ENCODE peak calls at places on chromosomes 4 and X, in five cellular contexts. O is body of pancreas, R is uterus, J is stomach, N is esophagus muscularis mucosa. L is an unnamed sample.

GRCh38 chr4:127113852-127114362 is 518.9 kb upstream of the INTU start:
- DNase-seq in N (no peak), R (no peak), J (no peak), O (no peak), L (no peak)

GRCh38 chr4:129641179-129641578 is 545.2 kb downstream of the C4orf33 start:
- DNase-seq in N (no peak), R (no peak), J (peak), O (peak), L (peak)

GRCh38 chrX:51608766-51609165 is 9.9 kb downstream of the CENPVL3 start:
- DNase-seq in O (no peak), N (no peak), R (no peak), J (no peak), L (no peak)

GRCh38 chr4:75834772-75835154 is 67.5 kb downstream of the PPEF2 start:
- DNase-seq in J (no peak), R (no peak), O (no peak), N (no peak), L (no peak)

GRCh38 chr4:144355809-144356757 is 215.6 kb upstream of the GYPA start:
- DNase-seq in J (no peak), N (no peak), R (no peak), O (no peak), L (peak)

GRCh38 chr4:134089885-134090284 is 111.7 kb downstream of the PABPC4L start:
- DNase-seq in R (no peak), J (no peak), N (no peak), O (no peak), L (no peak)

GRCh38 chr4:30191902-30192301 is 528.3 kb upstream of the PCDH7 start:
- DNase-seq in J (no peak), R (no peak), O (no peak), N (no peak), L (no peak)

GRCh38 chrX:18654873-18655836 is 16.8 kb downstream of the RS1 start:
- DNase-seq in O (no peak), J (peak), N (no peak), R (no peak), L (no peak)

GRCh38 chr4:124873361-124874171 is 161.0 kb upstream of the ANKRD50 start:
- DNase-seq in N (no peak), O (no peak), J (no peak), R (no peak), L (no peak)

GRCh38 chrX:11209798-11210197 is 83.4 kb upstream of the AMELX start:
- DNase-seq in O (no peak), N (no peak), J (no peak), R (no peak), L (no peak)

GRCh38 chrX:38103857-38104812 is 97.8 kb downstream of the SYTL5 start:
- DNase-seq in J (no peak), O (no peak), N (no peak), R (no peak), L (no peak)

GRCh38 chrX:72382199-72382590 is 76.5 kb upstream of the CITED1 start:
- DNase-seq in R (no peak), O (peak), N (no peak), J (no peak), L (no peak)

GRCh38 chr4:52076731-52077130 is 25.6 kb downstream of the SPATA18 start:
- DNase-seq in N (no peak), J (no peak), O (no peak), R (no peak), L (peak)

GRCh38 chrX:154762529-154763296 is at the start of gene DKC1:
- DNase-seq in N (peak), R (peak), O (peak), J (peak), L (peak)
- TF ChIP-seq POLR2A in N (no peak), R (peak), O (peak), J (no peak), L (peak)

GRCh38 chr4:3834186-3834920 is 68.2 kb downstream of the ADRA2C start:
- DNase-seq in N (no peak), O (no peak), R (no peak), J (no peak), L (no peak)

GRCh38 chr4:3834921-3835521 is 68.8 kb downstream of the ADRA2C start:
- DNase-seq in R (no peak), O (no peak), N (no peak), J (no peak), L (no peak)

GRCh38 chr4:3835527-3836040 is 69.4 kb downstream of the ADRA2C start:
- DNase-seq in O (no peak), R (no peak), J (no peak), N (no peak), L (no peak)

GRCh38 chr4:3836802-3837601 is 70.8 kb downstream of the ADRA2C start:
- DNase-seq in J (no peak), R (no peak), N (no peak), O (no peak), L (no peak)

GRCh38 chr4:3836041-3836801 is 70.0 kb downstream of the ADRA2C start:
- DNase-seq in O (no peak), R (no peak), J (no peak), N (no peak), L (no peak)
- H3K4me3 ChIP-seq in O (no peak), R (no peak), J (no peak), N (no peak), L (no peak)

DNA sequence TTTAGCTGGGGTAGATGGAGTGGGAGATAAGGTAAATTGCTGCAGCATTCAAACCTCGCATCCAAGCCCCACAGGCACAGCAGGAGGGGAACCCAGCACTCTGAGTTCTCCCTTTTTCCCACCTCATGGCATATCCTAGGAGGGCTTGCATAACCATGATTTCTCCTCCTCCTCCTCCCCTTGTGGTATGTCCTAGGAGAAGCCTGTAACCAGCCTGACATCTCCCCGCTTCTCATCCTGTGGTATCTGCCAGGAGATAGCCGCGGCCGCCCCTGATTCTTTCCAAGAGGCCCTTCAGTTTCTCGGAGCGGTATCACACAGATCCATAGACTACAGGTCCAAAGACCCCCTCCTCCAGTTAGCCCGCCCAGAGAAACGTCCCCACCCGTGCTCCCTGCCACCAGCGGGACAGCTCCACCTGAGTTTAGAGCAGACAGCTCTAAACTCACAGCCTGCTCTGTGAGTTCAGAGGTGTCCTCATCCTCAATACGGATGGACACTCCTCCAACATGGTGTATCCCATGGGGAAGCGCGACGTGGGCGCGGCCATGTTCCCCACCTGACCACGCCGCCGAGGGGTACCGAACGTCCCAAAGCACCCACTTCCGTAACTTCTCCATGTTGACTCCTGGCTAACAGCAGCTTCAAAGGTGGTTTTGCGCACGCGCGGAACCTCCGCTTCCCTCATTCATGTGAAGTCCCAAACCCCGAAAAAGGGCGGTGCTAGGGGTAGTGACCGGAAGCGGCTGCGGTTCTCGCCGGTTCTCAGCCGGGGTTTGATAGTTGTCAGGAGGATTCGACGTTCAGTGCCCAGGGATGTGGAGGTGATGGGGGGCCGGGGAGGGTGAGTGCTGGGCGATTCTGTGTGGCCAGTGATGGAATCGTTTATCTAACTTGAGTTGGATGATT is at the start of gene ZNF81:
- DNase-seq in N (peak), R (peak), O (peak), J (peak), L (peak)
- TF ChIP-seq POLR2A in N (no peak), R (peak), O (peak), J (no peak), L (peak)

GRCh38 chrX:153876112-153876491 is 9.9 kb downstream of the L1CAM start:
- DNase-seq in N (no peak), J (no peak), R (no peak), O (no peak), L (no peak)
- H3K4me3 ChIP-seq in N (no peak), J (no peak), R (no peak), O (no peak), L (no peak)

GRCh38 chr4:2934813-2935761 is 28.1 kb downstream of the NOP14 start:
- DNase-seq in O (peak), J (peak), R (peak), N (peak), L (peak)
- TF ChIP-seq POLR2A in O (peak), J (peak), R (peak), N (peak), L (peak)

DNA sequence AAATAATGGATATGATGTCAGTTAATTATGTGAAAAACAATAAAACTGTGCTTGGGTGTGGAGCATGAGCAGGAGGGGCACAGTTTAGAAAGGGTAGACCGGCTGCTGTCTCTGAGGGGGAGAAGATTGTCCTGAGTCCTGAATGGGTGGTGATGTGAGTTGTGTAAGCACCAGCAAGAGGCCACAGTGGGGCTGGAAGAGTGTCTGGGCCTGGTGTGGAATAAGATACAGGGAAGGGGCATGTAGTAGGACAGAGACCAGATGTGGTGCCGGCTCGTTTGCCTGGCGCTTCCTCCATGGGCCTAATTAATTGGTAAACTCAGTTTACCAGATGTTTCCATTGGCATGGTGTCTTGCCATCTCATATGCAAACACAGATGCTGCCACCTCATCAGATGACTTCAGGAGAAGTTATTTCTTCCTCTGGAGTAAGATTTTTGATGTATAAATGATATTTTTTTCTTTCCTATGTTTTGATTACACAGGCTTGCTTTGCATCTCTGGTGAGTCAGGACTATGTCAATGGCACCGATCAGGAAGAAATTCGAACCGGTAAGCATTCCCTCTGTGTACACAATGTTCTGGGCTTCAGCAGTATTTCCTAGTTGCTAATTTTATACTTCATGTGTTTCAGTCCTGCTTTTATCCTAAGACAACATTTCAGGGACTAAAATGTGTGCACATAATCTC is 5.1 kb downstream of the MED28 start:
- DNase-seq in N (no peak), O (no peak), J (no peak), R (no peak), L (no peak)
- H3K4me3 ChIP-seq in N (no peak), O (no peak), J (no peak), R (no peak), L (no peak)

L was measured in endothelial cell of umbilical vein.